ENCODE peak calls at places on chromosomes 16 and 17, in four cellular contexts. P, D, X and L are unnamed samples.

GRCh38 chr17:48025904-48026502 is 11.6 kb downstream of the COPZ2 start:
- DNase-seq in P (no peak), D (peak), X (no peak), L (no peak)

GRCh38 chr16:30092373-30093010 is 768 bp upstream of the TBX6 start:
- DNase-seq in P (no peak), D (peak), X (no peak), L (no peak)

GRCh38 chr17:77498875-77499698 is 358.3 kb downstream of the SEC14L1 start:
- DNase-seq in P (no peak), D (no peak), X (no peak), L (no peak)

GRCh38 chr16:88917146-88917914 is 50.9 kb upstream of the PABPN1L start:
- DNase-seq in P (no peak), D (no peak), X (no peak), L (no peak)

GRCh38 chr16:66275795-66276428 is 90.6 kb upstream of the CDH5 start:
- DNase-seq in P (peak), D (peak), X (peak), L (no peak)

GRCh38 chr16:66486773-66487579 is 59.9 kb downstream of the BEAN1 start:
- DNase-seq in P (peak), D (peak), X (no peak), L (no peak)

GRCh38 chr17:79509496-79509895 is 101.4 kb downstream of the RBFOX3 start:
- DNase-seq in P (no peak), D (no peak), X (no peak), L (no peak)

GRCh38 chr16:52953215-52953614 is 99.5 kb downstream of the CHD9NB start:
- DNase-seq in P (no peak), D (no peak), X (no peak), L (no peak)

GRCh38 chr17:77681820-77682219 is 276.7 kb upstream of the TNRC6C start:
- DNase-seq in P (no peak), D (no peak), X (no peak), L (no peak)